ENCODE peak calls at places on chromosomes 16 and 17, in four cellular contexts. D, I, G and Y are unnamed samples.

GRCh38 chr17:3964203-3965122 is at the start of gene ATP2A3:
- DNase-seq in D (no peak), I (peak; percentile 46), G (no peak), Y (no peak)

GRCh38 chr17:65139045-65139764 is 2.0 kb downstream of the RGS9 start:
- DNase-seq in D (no peak), I (no peak), G (no peak), Y (no peak)

GRCh38 chr17:49875690-49876089 is 27.8 kb upstream of the TAC4 start:
- DNase-seq in D (no peak), I (no peak), G (no peak), Y (no peak)

GRCh38 chr17:58335061-58335731 is 6.6 kb upstream of the TSPOAP1 start:
- DNase-seq in D (no peak), I (peak; percentile 40), G (no peak), Y (no peak)

GRCh38 chr17:74772071-74772470 is 4.1 kb downstream of the NAT9 start:
- DNase-seq in D (no peak), I (no peak), G (no peak), Y (no peak)

GRCh38 chr17:61401280-61402072 is 1.8 kb downstream of the TBX2 start:
- DNase-seq in D (no peak), I (no peak), G (peak; percentile 66), Y (no peak)

GRCh38 chr16:46929378-46930332 is 43.8 kb downstream of the DNAJA2 start:
- DNase-seq in D (peak; percentile 25), I (peak; percentile 36), G (peak; percentile 47), Y (no peak)

GRCh38 chr17:75679706-75680201 is 12.6 kb downstream of the SAP30BP start:
- DNase-seq in D (no peak), I (no peak), G (no peak), Y (peak; percentile 51)

GRCh38 chr17:31843382-31843780 is 15.7 kb downstream of the COPRS start:
- DNase-seq in D (no peak), I (no peak), G (peak; percentile 42), Y (no peak)

GRCh38 chr17:56737741-56738161 is 96.0 kb downstream of the C17orf67 start:
- DNase-seq in D (peak; percentile 27), I (no peak), G (peak; percentile 68), Y (no peak)

GRCh38 chr16:83713597-83713996 is 94.2 kb upstream of the HSBP1 start:
- DNase-seq in D (no peak), I (no peak), G (no peak), Y (no peak)

GRCh38 chr16:65101009-65101408 is 20.9 kb downstream of the CDH11 start:
- DNase-seq in D (no peak), I (no peak), G (no peak), Y (no peak)

GRCh38 chr17:75898065-75898464 is 1.3 kb upstream of the TRIM65 start:
- DNase-seq in D (no peak), I (no peak), G (no peak), Y (no peak)

GRCh38 chr16:66592241-66592640 is 12.3 kb upstream of the CMTM3 start:
- DNase-seq in D (no peak), I (no peak), G (no peak), Y (no peak)

GRCh38 chr17:34420254-34420766 is 57.3 kb upstream of the CCL1 start:
- DNase-seq in D (peak; percentile 26), I (peak; percentile 41), G (peak; percentile 61), Y (no peak)

GRCh38 chr17:33120103-33120502 is 128.5 kb downstream of the SPACA3 start:
- DNase-seq in D (no peak), I (no peak), G (no peak), Y (no peak)

GRCh38 chr17:17175917-17176316 is 30.2 kb downstream of the PLD6 start:
- DNase-seq in D (no peak), I (no peak), G (no peak), Y (no peak)

GRCh38 chr16:57070424-57070823 is 22.0 kb upstream of the CPNE2 start:
- DNase-seq in D (no peak), I (no peak), G (no peak), Y (no peak)

GRCh38 chr17:14121952-14122351 is 52.6 kb downstream of the COX10 start:
- DNase-seq in D (no peak), I (no peak), G (no peak), Y (no peak)

GRCh38 chr16:15961060-15961511 is 11.7 kb downstream of the ABCC1 start:
- DNase-seq in D (no peak), I (peak; percentile 82), G (peak; percentile 47), Y (no peak)

GRCh38 chr17:81053043-81053970 is 18.4 kb downstream of the BAIAP2 start:
- DNase-seq in D (no peak), I (no peak), G (no peak), Y (no peak)

GRCh38 chr16:1019234-1019933 is 37.8 kb downstream of the SOX8 start:
- DNase-seq in D (peak; percentile 55), I (no peak), G (no peak), Y (peak; percentile 26)

GRCh38 chr17:64150237-64151015 is 20.5 kb upstream of the ERN1 start:
- DNase-seq in D (no peak), I (no peak), G (peak; percentile 35), Y (no peak)

GRCh38 chr17:30376621-30377452 is 1.9 kb upstream of the CPD start:
- DNase-seq in D (peak; percentile 60), I (peak; percentile 53), G (peak; percentile 93), Y (peak; percentile 31)

GRCh38 chr17:2481760-2482159 is 29.9 kb downstream of the METTL16 start:
- DNase-seq in D (no peak), I (no peak), G (no peak), Y (no peak)

GRCh38 chr17:74866198-74866835 is 6.5 kb downstream of the FDXR start:
- DNase-seq in D (no peak), I (no peak), G (no peak), Y (no peak)

GRCh38 chr16:23650674-23651073 is 9.4 kb downstream of the DCTN5 start:
- DNase-seq in D (no peak), I (no peak), G (no peak), Y (no peak)

GRCh38 chr16:12500771-12501170 is 302.9 kb downstream of the CPPED1 start:
- DNase-seq in D (no peak), I (no peak), G (no peak), Y (no peak)

GRCh38 chr17:82205720-82206508 is 6.7 kb downstream of the CCDC57 start:
- DNase-seq in D (peak; percentile 77), I (peak; percentile 76), G (peak; percentile 86), Y (peak; percentile 47)

GRCh38 chr16:68469728-68470460 is 21.6 kb upstream of the SMPD3 start:
- DNase-seq in D (no peak), I (peak; percentile 12), G (peak; percentile 5), Y (no peak)

GRCh38 chr17:7465481-7466275 is 13.8 kb downstream of the ZBTB4 start:
- DNase-seq in D (no peak), I (no peak), G (no peak), Y (no peak)

GRCh38 chr16:78638371-78638770 is 538.9 kb downstream of the WWOX start:
- DNase-seq in D (no peak), I (no peak), G (no peak), Y (no peak)

GRCh38 chr17:45867702-45868101 is 23.0 kb downstream of the SPPL2C start:
- DNase-seq in D (no peak), I (no peak), G (no peak), Y (no peak)

GRCh38 chr17:34840758-34841157 is 120.5 kb downstream of the CCT6B start:
- DNase-seq in D (no peak), I (no peak), G (no peak), Y (no peak)

GRCh38 chr16:75029854-75030253 is 31.0 kb downstream of the ZNRF1 start:
- DNase-seq in D (no peak), I (no peak), G (peak; percentile 57), Y (peak; percentile 65)

GRCh38 chr17:39486242-39486641 is 25.0 kb downstream of the CDK12 start:
- DNase-seq in D (no peak), I (no peak), G (peak; percentile 70), Y (peak; percentile 46)

GRCh38 chr16:87538594-87538993 is 45.8 kb upstream of the ZCCHC14 start:
- DNase-seq in D (peak; percentile 43), I (no peak), G (no peak), Y (peak; percentile 27)